ENCODE peak calls at places on chromosomes 3 and 15, in six cellular contexts. X is cardiac fibroblast, Y is choroid plexus epithelial cell, M is stomach, J is heart left ventricle, W is bronchial epithelial cell. U is an unnamed sample.

GRCh38 chr15:33179874-33180273 is 14.6 kb downstream of the FMN1 start:
- DNase-seq in Y (no peak), X (no peak), W (no peak), J (no peak), M (no peak), U (no peak)

GRCh38 chr15:89898628-89899302 is 5.0 kb upstream of the AP3S2 start:
- DNase-seq in M (peak), J (no peak), W (peak), Y (peak), X (peak), U (peak)

GRCh38 chr15:89361451-89362202 is 27.0 kb upstream of the POLG start:
- DNase-seq in J (peak), X (peak), Y (peak), M (peak), W (peak), U (peak)

GRCh38 chr3:102141096-102141912 is 292.0 kb downstream of the NFKBIZ start:
- DNase-seq in J (no peak), M (no peak), Y (peak), W (no peak), X (peak), U (peak)

GRCh38 chr3:124142389-124142970 is 150.6 kb upstream of the ROPN1 start:
- DNase-seq in J (no peak), X (no peak), M (no peak), Y (no peak), W (no peak), U (no peak)

GRCh38 chr3:159645874-159646273 is 342.8 kb upstream of the IL12A start:
- DNase-seq in X (peak), Y (no peak), J (no peak), M (no peak), W (no peak), U (no peak)

GRCh38 chr15:77974098-77974414 is 103.5 kb downstream of the TBC1D2B start:
- DNase-seq in X (peak), W (no peak), M (peak), J (no peak), Y (peak), U (peak)

GRCh38 chr3:51968175-51968681 is 974 bp upstream of the PCBP4 start:
- DNase-seq in J (no peak), W (no peak), Y (no peak), X (no peak), M (no peak), U (peak)

GRCh38 chr3:149466192-149466591 is 8.3 kb upstream of the TM4SF4 start:
- DNase-seq in Y (peak), M (no peak), J (no peak), W (peak), X (peak), U (peak)

GRCh38 chr3:126212629-126213375 is 32.4 kb upstream of the ALDH1L1 start:
- DNase-seq in X (peak), J (peak), W (peak), M (peak), Y (peak), U (peak)

GRCh38 chr3:102514241-102514640 is 79.4 kb downstream of the ZPLD1 start:
- DNase-seq in X (no peak), W (no peak), M (no peak), Y (no peak), J (no peak), U (no peak)

GRCh38 chr3:110929811-110930210 is 141.8 kb upstream of the NECTIN3 start:
- DNase-seq in M (no peak), X (peak), Y (peak), W (peak), J (no peak), U (no peak)

GRCh38 chr15:48963524-48964113 is at the start of gene SHC4:
- DNase-seq in W (peak), X (peak), Y (peak), J (peak), M (peak), U (peak)
- TF ChIP-seq CTCF in W (peak), X (peak), Y (peak), J (no peak), M (no peak), U (peak)

DNA sequence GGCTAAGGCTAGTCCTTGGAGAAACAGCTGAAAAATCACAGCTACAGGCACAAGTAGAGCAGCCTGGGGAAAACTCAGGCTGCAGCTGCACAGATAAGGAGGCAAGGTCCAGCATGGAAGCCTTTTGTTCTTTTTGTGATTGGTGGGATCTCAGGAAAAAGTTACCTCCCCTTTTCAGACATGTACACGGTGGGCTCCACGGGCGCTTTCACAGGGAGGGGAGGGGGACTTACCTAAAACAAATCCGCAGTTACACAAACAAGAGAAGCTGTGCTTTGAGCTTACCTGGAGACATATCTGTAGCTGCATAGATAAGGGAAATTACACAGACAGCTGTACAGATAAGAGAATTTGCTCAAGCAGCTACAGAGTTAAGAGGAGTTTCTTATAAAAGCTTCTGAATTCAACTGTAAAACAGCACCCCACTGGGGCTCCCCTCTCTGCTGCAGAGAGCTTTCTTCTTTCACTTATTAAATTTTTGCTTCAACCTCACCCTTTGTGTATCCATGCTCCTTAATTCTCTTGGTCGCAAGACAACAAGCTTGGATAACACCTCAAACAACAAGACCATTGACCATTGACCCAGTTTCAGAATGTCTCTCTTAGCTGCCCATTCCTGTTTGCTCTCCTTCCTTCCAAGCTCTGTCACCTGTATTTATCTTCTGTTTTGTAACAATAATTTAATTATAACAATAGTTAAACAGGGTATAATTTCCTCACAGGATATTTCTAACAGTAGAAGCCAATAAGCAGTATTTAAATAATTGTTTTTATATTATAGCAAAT is 10.9 kb upstream of the CD200 start:
- DNase-seq in M (no peak), J (no peak), W (no peak), Y (no peak), X (no peak), U (no peak)
- TF ChIP-seq CTCF in M (no peak), J (no peak), W (no peak), Y (no peak), X (no peak), U (no peak)

GRCh38 chr3:12194669-12195161 is 36.0 kb upstream of the TIMP4 start:
- DNase-seq in J (no peak), W (no peak), Y (peak), X (peak), M (peak), U (peak)
- TF ChIP-seq CTCF in J (no peak), W (peak), Y (peak), X (no peak), M (peak), U (peak)

GRCh38 chr3:195705081-195705991 is 15.4 kb upstream of the MUC20 start:
- DNase-seq in X (no peak), Y (no peak), W (no peak), M (no peak), J (no peak), U (no peak)
- TF ChIP-seq CTCF in X (no peak), Y (no peak), W (no peak), M (no peak), J (no peak), U (no peak)

DNA sequence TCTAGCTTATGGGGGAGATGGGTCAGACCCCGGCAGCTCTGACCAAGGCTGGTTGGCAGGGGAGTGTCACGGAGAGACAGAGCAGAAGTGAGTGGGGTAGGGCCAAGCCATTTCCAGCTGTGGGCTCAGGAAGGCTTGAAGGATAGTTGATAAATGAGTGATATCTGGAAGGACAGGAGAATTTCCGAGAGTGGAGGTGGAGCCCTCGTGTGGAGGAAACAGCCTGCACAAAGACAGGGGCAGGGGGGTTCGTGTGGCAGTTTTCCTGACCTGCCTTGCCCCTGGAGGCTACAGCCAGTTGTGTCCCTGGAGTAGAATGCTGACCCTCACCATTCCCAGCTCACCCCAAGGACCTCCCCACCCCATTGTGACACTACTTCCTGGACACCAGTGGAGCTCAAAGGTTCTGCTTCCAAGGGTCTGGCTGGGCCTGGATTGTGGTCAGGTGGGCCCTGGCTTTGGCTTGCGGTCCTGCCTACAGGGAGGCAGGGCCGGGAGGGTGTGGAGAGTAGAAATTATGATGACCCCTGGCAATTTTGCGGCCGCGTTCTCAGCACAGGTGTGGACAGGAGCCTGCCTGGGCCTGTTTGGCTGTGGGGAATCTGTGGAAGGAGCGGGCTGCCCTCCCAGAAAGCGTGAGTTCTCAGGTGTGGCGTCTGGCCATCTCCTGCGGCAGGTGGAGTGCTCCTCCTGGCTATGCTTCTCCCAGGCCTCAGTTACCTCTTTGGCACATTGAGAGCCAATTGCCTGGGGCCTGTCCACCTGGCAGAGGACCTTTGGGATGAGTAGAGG is at the start of gene SLC22A14:
- DNase-seq in Y (no peak), M (no peak), X (peak), J (no peak), W (no peak), U (no peak)
- TF ChIP-seq CTCF in Y (peak), M (no peak), X (no peak), J (no peak), W (no peak), U (no peak)

DNA sequence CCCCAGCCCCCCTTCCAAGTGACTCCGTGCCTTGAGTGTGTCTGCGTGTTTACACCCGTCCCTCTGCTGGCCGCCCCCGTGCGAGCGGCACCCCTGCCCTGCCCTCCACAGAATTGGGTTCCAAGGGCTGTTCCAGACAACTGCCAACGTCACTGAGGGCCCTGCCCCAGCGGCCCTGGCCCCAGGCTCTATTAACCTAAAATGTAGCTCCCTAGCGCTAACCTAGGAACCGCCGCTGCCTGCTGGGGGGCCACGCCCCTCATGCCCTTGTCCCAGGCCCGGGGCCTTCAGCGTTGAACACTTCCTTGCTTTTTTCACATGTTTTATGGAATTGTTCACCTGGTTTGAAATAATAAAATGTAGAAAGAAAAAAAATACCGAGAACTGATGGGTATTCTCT is 10.0 kb upstream of the SEMA3B start:
- DNase-seq in W (no peak), J (no peak), X (no peak), M (no peak), Y (no peak), U (no peak)
- TF ChIP-seq CTCF in W (no peak), J (no peak), X (no peak), M (no peak), Y (no peak), U (no peak)

GRCh38 chr15:96619171-96619570 is 288.7 kb downstream of the NR2F2 start:
- DNase-seq in J (no peak), M (no peak), W (no peak), X (no peak), Y (no peak), U (no peak)

GRCh38 chr15:96625251-96625650 is 294.8 kb downstream of the NR2F2 start:
- DNase-seq in X (peak), W (no peak), J (no peak), M (no peak), Y (no peak), U (no peak)

GRCh38 chr15:96626936-96627577 is 296.6 kb downstream of the NR2F2 start:
- DNase-seq in M (no peak), J (no peak), Y (no peak), W (no peak), X (peak), U (peak)

GRCh38 chr15:96622714-96623113 is 292.2 kb downstream of the NR2F2 start:
- DNase-seq in Y (no peak), X (no peak), W (no peak), J (no peak), M (no peak), U (no peak)
- TF ChIP-seq CTCF in Y (no peak), X (no peak), W (no peak), J (no peak), M (no peak), U (no peak)

GRCh38 chr15:58852347-58852746 is 81.1 kb downstream of the SLTM start:
- DNase-seq in X (peak), M (no peak), W (no peak), J (no peak), Y (peak), U (no peak)
- TF ChIP-seq CTCF in X (no peak), M (no peak), W (peak), J (no peak), Y (peak), U (peak)

U was measured in fibroblast of villous mesenchyme.